ENCODE peak calls at places on chromosomes 5 and 9, in nine cellular contexts. One of them, this sample, is unnamed.

GRCh38 chr9:129783516-129784361 is 19.2 kb upstream of the TOR1B start:
- DNase-seq in T-cell: peak
- DNase-seq in A549: peak
- DNase-seq in amniotic epithelial cell: peak
- DNase-seq in WTC11: peak
- DNase-seq in stimulated activated CD4-positive, alpha-beta T cell treated with anti-CD3 and anti-CD28 coated beads, Interleukin-1b, Interleukin-23, amount 100 ng/mL, for 4 hours: peak
- DNase-seq in NCI-H1436: peak
- DNase-seq in left cardiac atrium: peak
- DNase-seq in choroid plexus epithelial cell: peak
- DNase-seq in this sample: peak

GRCh38 chr5:173062141-173062540 is 6.0 kb downstream of the CREBRF start:
- DNase-seq in T-cell: no peak
- DNase-seq in A549: no peak
- DNase-seq in amniotic epithelial cell: no peak
- DNase-seq in WTC11: no peak
- DNase-seq in stimulated activated CD4-positive, alpha-beta T cell treated with anti-CD3 and anti-CD28 coated beads, Interleukin-1b, Interleukin-23, amount 100 ng/mL, for 4 hours: no peak
- DNase-seq in NCI-H1436: no peak
- DNase-seq in left cardiac atrium: no peak
- DNase-seq in choroid plexus epithelial cell: no peak
- DNase-seq in this sample: no peak

GRCh38 chr5:150469718-150470470 is 20.4 kb upstream of the RPS14 start:
- DNase-seq in T-cell: no peak
- DNase-seq in A549: peak
- DNase-seq in amniotic epithelial cell: peak
- DNase-seq in WTC11: no peak
- DNase-seq in stimulated activated CD4-positive, alpha-beta T cell treated with anti-CD3 and anti-CD28 coated beads, Interleukin-1b, Interleukin-23, amount 100 ng/mL, for 4 hours: no peak
- DNase-seq in NCI-H1436: no peak
- DNase-seq in left cardiac atrium: no peak
- DNase-seq in choroid plexus epithelial cell: peak
- DNase-seq in this sample: no peak

GRCh38 chr5:76283670-76284069 is 119.4 kb upstream of the IQGAP2 start:
- DNase-seq in T-cell: no peak
- DNase-seq in A549: no peak
- DNase-seq in amniotic epithelial cell: no peak
- DNase-seq in WTC11: no peak
- DNase-seq in stimulated activated CD4-positive, alpha-beta T cell treated with anti-CD3 and anti-CD28 coated beads, Interleukin-1b, Interleukin-23, amount 100 ng/mL, for 4 hours: no peak
- DNase-seq in NCI-H1436: no peak
- DNase-seq in left cardiac atrium: no peak
- DNase-seq in choroid plexus epithelial cell: no peak
- DNase-seq in this sample: no peak

GRCh38 chr5:113367586-113367985 is 67.2 kb downstream of the TSSK1B start:
- DNase-seq in T-cell: no peak
- DNase-seq in A549: no peak
- DNase-seq in amniotic epithelial cell: no peak
- DNase-seq in WTC11: no peak
- DNase-seq in stimulated activated CD4-positive, alpha-beta T cell treated with anti-CD3 and anti-CD28 coated beads, Interleukin-1b, Interleukin-23, amount 100 ng/mL, for 4 hours: no peak
- DNase-seq in NCI-H1436: no peak
- DNase-seq in left cardiac atrium: no peak
- DNase-seq in choroid plexus epithelial cell: no peak
- DNase-seq in this sample: no peak

GRCh38 chr5:141757402-141757801 is 75.4 kb upstream of the ARAP3 start:
- DNase-seq in T-cell: no peak
- DNase-seq in A549: peak
- DNase-seq in amniotic epithelial cell: peak
- DNase-seq in WTC11: peak
- DNase-seq in stimulated activated CD4-positive, alpha-beta T cell treated with anti-CD3 and anti-CD28 coated beads, Interleukin-1b, Interleukin-23, amount 100 ng/mL, for 4 hours: no peak
- DNase-seq in NCI-H1436: no peak
- DNase-seq in left cardiac atrium: no peak
- DNase-seq in choroid plexus epithelial cell: peak
- DNase-seq in this sample: peak

GRCh38 chr5:15366676-15367391 is 133.1 kb upstream of the FBXL7 start:
- DNase-seq in T-cell: no peak
- DNase-seq in A549: no peak
- DNase-seq in amniotic epithelial cell: peak
- DNase-seq in WTC11: no peak
- DNase-seq in stimulated activated CD4-positive, alpha-beta T cell treated with anti-CD3 and anti-CD28 coated beads, Interleukin-1b, Interleukin-23, amount 100 ng/mL, for 4 hours: no peak
- DNase-seq in NCI-H1436: no peak
- DNase-seq in left cardiac atrium: no peak
- DNase-seq in choroid plexus epithelial cell: peak
- DNase-seq in this sample: no peak

GRCh38 chr9:38699337-38699736 is 20.6 kb downstream of the FAM240B start:
- DNase-seq in T-cell: no peak
- DNase-seq in A549: no peak
- DNase-seq in amniotic epithelial cell: no peak
- DNase-seq in WTC11: no peak
- DNase-seq in stimulated activated CD4-positive, alpha-beta T cell treated with anti-CD3 and anti-CD28 coated beads, Interleukin-1b, Interleukin-23, amount 100 ng/mL, for 4 hours: no peak
- DNase-seq in NCI-H1436: no peak
- DNase-seq in left cardiac atrium: no peak
- DNase-seq in choroid plexus epithelial cell: no peak
- DNase-seq in this sample: no peak

This sample was measured in DMS53.